ENCODE peak calls at places on chromosomes 3 and 15, in ten cellular contexts. C is heart left ventricle; I is pons; G is hepatic stellate cell; V is activated naive CD4-positive, alpha-beta T cell; F is AG10803; P is activated gamma-delta T cell treated with anti-CD3 and anti-CD28 coated beads, Interleukin-2, amount 50 U/mL, for 16 hours; D is colonic mucosa; B is A172; S is cardiac muscle cell. A is an unnamed sample.

GRCh38 chr3:61594978-61595687 is 33.8 kb downstream of the PTPRG start:
- DNase-seq in S (no peak), C (no peak), I (no peak), B (no peak), D (no peak), G (no peak), F (peak; percentile 62), P (no peak), V (no peak), A (no peak)

GRCh38 chr3:10357592-10358308 is 36.8 kb upstream of the SEC13 start:
- DNase-seq in C (peak; percentile 36), S (no peak), B (peak; percentile 95), V (no peak), P (no peak), F (peak; percentile 93), G (peak; percentile 96), I (no peak), D (no peak), A (no peak)

GRCh38 chr3:14565791-14566588 is 25.8 kb upstream of the GRIP2 start:
- DNase-seq in P (no peak), I (no peak), V (no peak), B (peak; percentile 87), C (no peak), S (no peak), G (peak; percentile 56), D (no peak), F (peak; percentile 68), A (no peak)

GRCh38 chr15:70636540-70637165 is 126.7 kb downstream of the UACA start:
- DNase-seq in C (no peak), G (no peak), V (no peak), P (no peak), F (peak; percentile 24), D (no peak), I (peak; percentile 44), B (no peak), S (peak; percentile 14), A (no peak)

GRCh38 chr3:102006812-102007485 is 157.6 kb downstream of the NFKBIZ start:
- DNase-seq in S (no peak), D (no peak), B (peak; percentile 74), I (peak; percentile 45), C (peak; percentile 28), V (no peak), P (no peak), G (peak; percentile 59), F (peak; percentile 89), A (no peak)

GRCh38 chr3:62562017-62562416 is 188.7 kb upstream of the FEZF2 start:
- DNase-seq in P (no peak), I (no peak), B (peak; percentile 67), G (peak; percentile 64), V (no peak), C (no peak), S (no peak), F (peak; percentile 84), D (no peak), A (no peak)

GRCh38 chr3:98823791-98824190 is 60.7 kb downstream of the ST3GAL6 start:
- DNase-seq in V (no peak), S (no peak), B (peak; percentile 85), D (no peak), C (no peak), G (no peak), F (no peak), I (no peak), P (no peak), A (no peak)

GRCh38 chr3:25426408-25426807 is 1.7 kb upstream of the RARB start:
- DNase-seq in G (no peak), P (no peak), I (no peak), D (no peak), V (no peak), B (peak; percentile 29), C (peak; percentile 46), F (peak; percentile 35), S (peak; percentile 90), A (no peak)

GRCh38 chr3:153348457-153349137 is 186.6 kb downstream of the RAP2B start:
- DNase-seq in P (no peak), F (peak; percentile 18), S (no peak), I (no peak), V (no peak), C (no peak), G (no peak), D (no peak), B (no peak), A (no peak)

GRCh38 chr15:65377105-65377975 is 462 bp downstream of the IGDCC3 start:
- DNase-seq in F (peak; percentile 22), S (peak; percentile 76), B (peak; percentile 5), I (no peak), C (no peak), P (no peak), G (peak; percentile 50), V (no peak), D (no peak), A (no peak)

GRCh38 chr15:69282128-69282743 is 16.5 kb upstream of the PAQR5 start:
- DNase-seq in D (no peak), G (no peak), V (no peak), S (no peak), C (no peak), P (no peak), I (no peak), F (no peak), B (no peak), A (no peak)